ENCODE peak calls at places on chromosome 4, in four cellular contexts. One of them, this sample, is unnamed.

GRCh38 chr4:29390921-29391320 is 1329.2 kb upstream of the PCDH7 start:
- DNase-seq in HepG2: no peak
- DNase-seq in K562: no peak
- DNase-seq in GM12878: no peak
- DNase-seq in this sample: no peak

GRCh38 chr4:56874166-56874565 is 33.5 kb upstream of the REST start:
- DNase-seq in GM12878: no peak
- DNase-seq in HepG2: no peak
- DNase-seq in K562: peak; percentile 18
- DNase-seq in this sample: peak; percentile 26

GRCh38 chr4:71553605-71554004 is 214.8 kb downstream of the SLC4A4 start:
- DNase-seq in K562: peak; percentile 9
- DNase-seq in HepG2: no peak
- DNase-seq in GM12878: no peak
- DNase-seq in this sample: peak; percentile 35

GRCh38 chr4:140092094-140092820 is 61.7 kb downstream of the MAML3 start:
- DNase-seq in GM12878: no peak
- DNase-seq in HepG2: no peak
- DNase-seq in K562: peak; percentile 6
- DNase-seq in this sample: peak; percentile 43

GRCh38 chr4:1374706-1375045 is 27.7 kb downstream of the UVSSA start:
- DNase-seq in GM12878: no peak
- DNase-seq in K562: no peak
- DNase-seq in HepG2: no peak
- DNase-seq in this sample: no peak

GRCh38 chr4:11505225-11505971 is 76.7 kb upstream of the HS3ST1 start:
- DNase-seq in HepG2: no peak
- DNase-seq in GM12878: no peak
- DNase-seq in K562: no peak
- DNase-seq in this sample: no peak

GRCh38 chr4:154983714-154984113 is 202.6 kb downstream of the RBM46 start:
- DNase-seq in K562: no peak
- DNase-seq in HepG2: no peak
- DNase-seq in GM12878: no peak
- DNase-seq in this sample: no peak

GRCh38 chr4:24244663-24245519 is 339.5 kb downstream of the DHX15 start:
- DNase-seq in GM12878: no peak
- DNase-seq in K562: no peak
- DNase-seq in HepG2: no peak
- DNase-seq in this sample: peak; percentile 12

GRCh38 chr4:182215171-182215570 is 28.0 kb upstream of the TENM3 start:
- DNase-seq in K562: no peak
- DNase-seq in GM12878: no peak
- DNase-seq in HepG2: no peak
- DNase-seq in this sample: no peak

GRCh38 chr4:182216005-182216404 is 27.2 kb upstream of the TENM3 start:
- DNase-seq in K562: no peak
- DNase-seq in HepG2: no peak
- DNase-seq in GM12878: no peak
- DNase-seq in this sample: no peak

GRCh38 chr4:182222766-182223165 is 20.4 kb upstream of the TENM3 start:
- DNase-seq in HepG2: no peak
- DNase-seq in GM12878: no peak
- DNase-seq in K562: no peak
- DNase-seq in this sample: no peak

GRCh38 chr4:182221987-182222386 is 21.2 kb upstream of the TENM3 start:
- DNase-seq in HepG2: no peak
- DNase-seq in GM12878: no peak
- DNase-seq in K562: no peak
- DNase-seq in this sample: no peak

GRCh38 chr4:182219400-182219799 is 23.8 kb upstream of the TENM3 start:
- DNase-seq in HepG2: no peak
- DNase-seq in GM12878: no peak
- DNase-seq in K562: no peak
- DNase-seq in this sample: no peak
- TF ChIP-seq TARDBP in HepG2: no peak
- TF ChIP-seq TARDBP in GM12878: no peak
- TF ChIP-seq TARDBP in K562: no peak
- TF ChIP-seq TARDBP in this sample: no peak

DNA sequence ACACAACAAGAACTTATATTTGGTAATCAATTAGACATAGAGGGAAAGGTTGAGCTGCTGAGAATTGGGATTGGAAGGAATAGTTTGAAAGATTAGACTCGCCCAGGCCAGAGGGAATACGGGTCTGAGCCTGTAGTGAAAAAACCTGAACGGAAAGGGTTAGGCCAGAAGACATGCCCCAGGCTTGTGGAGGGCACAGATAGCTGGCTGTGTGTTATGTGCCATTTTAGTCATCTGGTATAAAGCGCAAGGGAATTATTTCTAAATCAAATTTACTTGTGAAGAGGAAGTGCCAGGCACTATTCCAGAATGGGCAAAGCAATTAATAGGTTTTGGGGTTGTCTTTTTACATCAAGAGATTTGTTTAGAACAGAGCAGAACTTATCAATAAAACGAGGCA is 187.5 kb upstream of the ANKRD50 start:
- DNase-seq in K562: no peak
- DNase-seq in HepG2: no peak
- DNase-seq in GM12878: no peak
- DNase-seq in this sample: no peak
- TF ChIP-seq TARDBP in K562: no peak
- TF ChIP-seq TARDBP in HepG2: no peak
- TF ChIP-seq TARDBP in GM12878: no peak
- TF ChIP-seq TARDBP in this sample: no peak

GRCh38 chr4:156538210-156538609 is 433.4 kb downstream of the PDGFC start:
- DNase-seq in K562: no peak
- DNase-seq in HepG2: no peak
- DNase-seq in GM12878: no peak
- DNase-seq in this sample: no peak

GRCh38 chr4:156536661-156537060 is 434.9 kb downstream of the PDGFC start:
- DNase-seq in HepG2: no peak
- DNase-seq in K562: no peak
- DNase-seq in GM12878: no peak
- DNase-seq in this sample: no peak

GRCh38 chr4:156538651-156539285 is 432.8 kb downstream of the PDGFC start:
- DNase-seq in HepG2: no peak
- DNase-seq in GM12878: no peak
- DNase-seq in K562: no peak
- DNase-seq in this sample: no peak

GRCh38 chr4:156537275-156537674 is 434.3 kb downstream of the PDGFC start:
- DNase-seq in HepG2: no peak
- DNase-seq in K562: no peak
- DNase-seq in GM12878: no peak
- DNase-seq in this sample: no peak

GRCh38 chr4:156534205-156534604 is 437.4 kb downstream of the PDGFC start:
- DNase-seq in HepG2: no peak
- DNase-seq in K562: no peak
- DNase-seq in GM12878: no peak
- DNase-seq in this sample: no peak
- TF ChIP-seq TARDBP in HepG2: no peak
- TF ChIP-seq TARDBP in K562: no peak
- TF ChIP-seq TARDBP in GM12878: no peak
- TF ChIP-seq TARDBP in this sample: no peak

GRCh38 chr4:183333202-183333601 is 11.0 kb upstream of the CLDN24 start:
- DNase-seq in K562: no peak
- DNase-seq in GM12878: no peak
- DNase-seq in HepG2: no peak
- DNase-seq in this sample: no peak

GRCh38 chr4:183330841-183331240 is 8.6 kb upstream of the CLDN24 start:
- DNase-seq in GM12878: no peak
- DNase-seq in K562: no peak
- DNase-seq in HepG2: no peak
- DNase-seq in this sample: no peak

GRCh38 chr4:183333983-183334382 is 11.8 kb upstream of the CLDN24 start:
- DNase-seq in K562: no peak
- DNase-seq in GM12878: no peak
- DNase-seq in HepG2: peak; percentile 81
- DNase-seq in this sample: no peak

GRCh38 chr4:183329954-183330742 is 7.9 kb upstream of the CLDN24 start:
- DNase-seq in GM12878: no peak
- DNase-seq in K562: no peak
- DNase-seq in HepG2: no peak
- DNase-seq in this sample: no peak

DNA sequence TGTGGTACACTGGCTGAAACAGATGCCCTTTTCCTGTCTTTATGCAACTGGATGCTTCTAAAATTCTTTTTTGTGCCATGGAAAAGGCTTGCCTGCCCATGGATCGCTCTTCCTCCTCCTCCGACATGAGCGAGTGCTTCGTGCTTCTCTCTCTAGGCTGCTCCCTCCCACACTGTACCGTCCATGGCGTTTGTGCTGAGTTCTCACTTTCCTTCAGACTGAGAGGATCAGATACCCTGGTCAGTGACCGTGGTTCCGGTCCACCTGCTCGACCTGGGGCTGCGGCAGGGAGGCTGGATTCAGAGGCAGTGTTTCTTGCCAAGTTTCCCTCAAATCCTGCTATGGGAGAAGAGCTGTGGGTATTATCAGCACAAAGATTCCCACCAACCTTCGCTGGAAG is 10.2 kb upstream of the CLDN24 start:
- DNase-seq in K562: no peak
- DNase-seq in GM12878: no peak
- DNase-seq in HepG2: no peak
- DNase-seq in this sample: no peak
- TF ChIP-seq TARDBP in K562: no peak
- TF ChIP-seq TARDBP in GM12878: no peak
- TF ChIP-seq TARDBP in HepG2: no peak
- TF ChIP-seq TARDBP in this sample: no peak

DNA sequence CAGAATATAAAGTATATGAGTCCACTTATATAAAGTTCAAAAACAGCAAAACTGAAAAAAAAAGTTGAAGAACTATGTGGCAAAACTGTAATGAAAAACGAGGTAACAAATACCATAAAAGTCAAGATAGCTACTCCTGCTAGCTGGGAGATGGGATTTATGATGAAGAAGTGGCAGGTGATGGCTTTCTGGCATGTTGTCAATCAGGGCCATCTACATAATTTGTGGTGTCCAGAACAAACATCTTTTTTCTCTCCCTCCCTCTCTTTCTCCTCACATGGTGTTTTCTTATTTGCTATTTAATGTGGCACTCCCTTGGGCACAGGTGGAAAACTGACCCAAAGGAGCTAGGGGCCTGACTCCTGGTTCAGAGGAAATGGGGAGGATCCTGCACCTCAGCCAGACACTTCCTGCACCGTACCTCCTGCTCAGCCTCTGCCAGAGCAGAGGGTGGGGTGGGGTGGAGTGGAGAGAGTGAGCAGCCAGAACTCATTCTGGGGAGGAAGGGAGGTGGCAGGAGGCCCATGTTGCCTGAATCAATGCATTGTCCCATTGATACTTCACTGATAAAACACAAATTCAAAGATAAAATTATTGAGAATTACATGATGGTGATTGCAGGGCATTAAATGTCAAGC is 5.3 kb upstream of the SAP30 start:
- DNase-seq in HepG2: no peak
- DNase-seq in K562: no peak
- DNase-seq in GM12878: no peak
- DNase-seq in this sample: no peak
- TF ChIP-seq TARDBP in HepG2: no peak
- TF ChIP-seq TARDBP in K562: no peak
- TF ChIP-seq TARDBP in GM12878: no peak
- TF ChIP-seq TARDBP in this sample: no peak

GRCh38 chr4:110544594-110544993 is 68.6 kb downstream of the ENPEP start:
- DNase-seq in HepG2: no peak
- DNase-seq in GM12878: no peak
- DNase-seq in K562: no peak
- DNase-seq in this sample: no peak

GRCh38 chr4:110543577-110543976 is 67.6 kb downstream of the ENPEP start:
- DNase-seq in K562: no peak
- DNase-seq in HepG2: no peak
- DNase-seq in GM12878: no peak
- DNase-seq in this sample: no peak

DNA sequence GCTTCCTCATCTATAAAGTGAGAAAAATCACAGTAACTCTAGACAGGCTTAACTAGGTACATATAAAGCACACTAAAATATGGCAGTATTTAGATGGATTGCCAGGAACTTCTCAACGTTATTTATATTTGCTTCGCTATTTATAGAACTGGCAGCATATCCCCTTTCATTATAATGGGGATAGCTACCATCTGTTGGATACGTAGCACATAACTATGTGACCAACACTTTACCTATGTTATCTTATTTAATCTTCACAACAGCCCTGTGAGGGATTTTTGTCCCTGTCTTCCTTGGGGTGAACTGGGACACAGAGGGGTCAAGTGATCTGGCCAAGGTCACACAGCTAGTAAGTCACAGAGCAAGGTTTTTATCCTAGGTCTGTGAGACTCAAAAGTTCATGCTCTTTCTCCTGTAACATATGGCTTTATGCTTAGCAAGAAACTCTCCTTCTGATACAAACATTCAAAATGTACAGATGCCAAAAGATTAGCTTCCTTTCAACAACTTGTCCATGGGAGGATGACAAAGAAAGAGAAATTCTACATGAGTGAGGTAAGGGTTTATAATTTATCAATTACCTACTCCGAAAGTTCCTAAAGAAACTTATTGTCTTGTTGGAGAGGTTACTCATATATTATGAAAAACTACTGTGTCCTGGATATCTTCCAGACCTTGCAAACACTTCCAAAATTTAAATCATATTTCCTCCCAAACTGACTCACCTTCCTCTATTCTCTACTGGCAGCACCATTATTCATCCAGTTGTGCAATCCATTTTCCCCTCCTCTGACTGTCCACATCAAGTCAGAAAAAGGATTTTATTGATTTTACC is 64.9 kb downstream of the ENPEP start:
- DNase-seq in K562: no peak
- DNase-seq in GM12878: no peak
- DNase-seq in HepG2: no peak
- DNase-seq in this sample: no peak
- TF ChIP-seq TARDBP in K562: no peak
- TF ChIP-seq TARDBP in GM12878: no peak
- TF ChIP-seq TARDBP in HepG2: no peak
- TF ChIP-seq TARDBP in this sample: no peak

GRCh38 chr4:138163171-138163570 is 79.0 kb downstream of the SLC7A11 start:
- DNase-seq in HepG2: no peak
- DNase-seq in K562: no peak
- DNase-seq in GM12878: no peak
- DNase-seq in this sample: no peak

GRCh38 chr4:138161351-138161750 is 80.8 kb downstream of the SLC7A11 start:
- DNase-seq in GM12878: no peak
- DNase-seq in HepG2: no peak
- DNase-seq in K562: no peak
- DNase-seq in this sample: no peak

GRCh38 chr4:138158746-138159297 is 83.3 kb downstream of the SLC7A11 start:
- DNase-seq in HepG2: no peak
- DNase-seq in GM12878: no peak
- DNase-seq in K562: peak; percentile 2
- DNase-seq in this sample: no peak

GRCh38 chr4:138164218-138164617 is 77.9 kb downstream of the SLC7A11 start:
- DNase-seq in HepG2: no peak
- DNase-seq in K562: no peak
- DNase-seq in GM12878: no peak
- DNase-seq in this sample: no peak

DNA sequence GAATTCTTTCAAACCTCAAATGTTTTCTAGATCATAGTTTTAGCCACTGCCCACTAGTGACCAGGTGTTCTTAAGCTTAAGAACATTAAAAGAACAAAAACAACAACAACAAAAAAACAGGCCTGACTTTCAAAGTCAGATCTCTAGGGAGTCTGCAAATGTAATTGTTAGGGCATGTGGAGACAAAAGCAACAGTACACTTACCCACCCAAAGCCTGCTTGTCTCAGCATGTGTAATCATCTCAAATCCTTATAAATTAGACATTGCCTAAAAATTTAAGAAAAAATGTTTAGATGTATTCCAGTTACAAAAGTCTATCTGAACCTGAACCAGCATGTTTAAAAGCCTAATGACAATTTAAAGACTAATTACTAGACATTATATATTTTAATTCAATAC is 79.9 kb downstream of the SLC7A11 start:
- DNase-seq in GM12878: no peak
- DNase-seq in HepG2: no peak
- DNase-seq in K562: no peak
- DNase-seq in this sample: no peak
- TF ChIP-seq TARDBP in GM12878: no peak
- TF ChIP-seq TARDBP in HepG2: no peak
- TF ChIP-seq TARDBP in K562: no peak
- TF ChIP-seq TARDBP in this sample: no peak